ENCODE peak calls at places on chromosomes 3 and 15, in seven cellular contexts. U, B, Q, Z, V, X and S are unnamed samples.

GRCh38 chr3:100613721-100614390 is 4.5 kb downstream of the ADGRG7 start:
- DNase-seq in U (no peak), B (no peak), Q (no peak), Z (no peak), V (no peak), X (no peak), S (no peak)

GRCh38 chr3:16316396-16316795 is 51.4 kb downstream of the OXNAD1 start:
- DNase-seq in U (no peak), B (no peak), Q (no peak), Z (no peak), V (no peak), X (no peak), S (no peak)

GRCh38 chr3:192022412-192022811 is 561.4 kb downstream of the PYDC2 start:
- DNase-seq in U (no peak), B (no peak), Q (no peak), Z (no peak), V (no peak), X (no peak), S (no peak)

GRCh38 chr15:40090774-40091455 is 17.8 kb downstream of the BMF start:
- DNase-seq in U (no peak), B (no peak), Q (no peak), Z (peak), V (no peak), X (no peak), S (no peak)

GRCh38 chr15:70643783-70644125 is 119.6 kb downstream of the UACA start:
- DNase-seq in U (peak), B (no peak), Q (no peak), Z (no peak), V (no peak), X (no peak), S (no peak)

GRCh38 chr3:55042591-55042990 is 114.7 kb upstream of the LRTM1 start:
- DNase-seq in U (peak), B (no peak), Q (no peak), Z (no peak), V (no peak), X (no peak), S (no peak)

GRCh38 chr3:134378818-134379217 is 4.6 kb upstream of the AMOTL2 start:
- DNase-seq in U (no peak), B (no peak), Q (peak), Z (no peak), V (no peak), X (no peak), S (peak)

GRCh38 chr3:67109651-67110204 is 111.6 kb downstream of the KBTBD8 start:
- DNase-seq in U (peak), B (no peak), Q (peak), Z (no peak), V (peak), X (no peak), S (peak)

GRCh38 chr3:126087552-126088175 is 3.7 kb upstream of the SLC41A3 start:
- DNase-seq in U (no peak), B (no peak), Q (no peak), Z (no peak), V (no peak), X (no peak), S (no peak)

GRCh38 chr15:98650871-98651481 is 2.6 kb downstream of the IGF1R start:
- DNase-seq in U (no peak), B (no peak), Q (peak), Z (no peak), V (no peak), X (no peak), S (no peak)

GRCh38 chr3:196287066-196287404 is 491 bp downstream of the PCYT1A start:
- DNase-seq in U (no peak), B (peak), Q (peak), Z (peak), V (peak), X (no peak), S (no peak)

GRCh38 chr3:49296781-49297420 is 19.9 kb upstream of the C3orf62 start:
- DNase-seq in U (no peak), B (peak), Q (peak), Z (peak), V (no peak), X (no peak), S (no peak)

GRCh38 chr15:30953731-30954378 is 37.6 kb downstream of the MTMR10 start:
- DNase-seq in U (peak), B (peak), Q (peak), Z (no peak), V (no peak), X (no peak), S (no peak)

GRCh38 chr15:60912984-60913697 is 316.0 kb downstream of the RORA start:
- DNase-seq in U (no peak), B (no peak), Q (peak), Z (no peak), V (no peak), X (no peak), S (no peak)

GRCh38 chr3:101466465-101467309 is 46.3 kb downstream of the SENP7 start:
- DNase-seq in U (no peak), B (no peak), Q (no peak), Z (no peak), V (no peak), X (no peak), S (no peak)

GRCh38 chr3:8739757-8740508 is 6.3 kb downstream of the CAV3 start:
- DNase-seq in U (peak), B (no peak), Q (peak), Z (no peak), V (peak), X (no peak), S (no peak)

GRCh38 chr3:42804831-42805821 is 836 bp upstream of the HIGD1A start:
- DNase-seq in U (no peak), B (peak), Q (no peak), Z (peak), V (no peak), X (peak), S (no peak)

GRCh38 chr3:179000144-179000543 is 71.5 kb downstream of the ZMAT3 start:
- DNase-seq in U (no peak), B (no peak), Q (peak), Z (no peak), V (no peak), X (no peak), S (peak)

GRCh38 chr3:104273046-104273649 is 1093.6 kb upstream of the ALCAM start:
- DNase-seq in U (peak), B (no peak), Q (peak), Z (no peak), V (peak), X (no peak), S (peak)

GRCh38 chr3:2024713-2025112 is 74.0 kb upstream of the CNTN4 start:
- DNase-seq in U (no peak), B (no peak), Q (no peak), Z (no peak), V (no peak), X (no peak), S (no peak)

GRCh38 chr3:47409688-47410416 is 29.0 kb downstream of the PTPN23 start:
- DNase-seq in U (no peak), B (no peak), Q (no peak), Z (no peak), V (no peak), X (no peak), S (peak)

GRCh38 chr3:120879401-120879800 is 28.6 kb upstream of the STXBP5L start:
- DNase-seq in U (no peak), B (no peak), Q (no peak), Z (no peak), V (no peak), X (no peak), S (no peak)

GRCh38 chr3:139292933-139293664 is 50.7 kb upstream of the MRPS22 start:
- DNase-seq in U (peak), B (no peak), Q (no peak), Z (no peak), V (no peak), X (no peak), S (no peak)

GRCh38 chr3:7964899-7965298 is 536.7 kb upstream of the LMCD1 start:
- DNase-seq in U (no peak), B (no peak), Q (no peak), Z (no peak), V (no peak), X (no peak), S (no peak)

GRCh38 chr3:41075958-41076357 is 123.3 kb upstream of the CTNNB1 start:
- DNase-seq in U (no peak), B (peak), Q (no peak), Z (peak), V (no peak), X (no peak), S (no peak)
- TF ChIP-seq CTCF in U (no peak), B (no peak), Q (no peak), Z (no peak), V (no peak), X (no peak), S (no peak)

DNA sequence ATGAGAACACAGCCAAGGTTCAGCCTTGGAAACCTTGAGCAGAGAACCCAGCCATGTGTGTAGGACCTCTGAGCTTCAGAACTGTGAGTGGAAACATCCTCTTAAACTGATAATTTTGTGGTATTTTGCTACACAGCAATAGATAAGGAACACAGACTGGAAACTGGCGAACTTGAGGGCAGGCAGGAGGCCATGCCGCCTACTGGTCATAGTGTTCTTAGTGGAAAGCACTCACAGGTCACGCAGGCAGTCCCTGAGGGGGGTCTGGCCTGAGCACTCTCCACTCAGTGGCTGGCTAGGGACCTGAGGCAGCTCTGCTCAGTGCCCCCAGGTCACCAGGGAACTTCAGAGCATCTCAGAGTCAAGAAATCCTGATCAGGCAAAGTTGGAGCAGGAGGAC is 9.7 kb upstream of the XIRP1 start:
- DNase-seq in U (no peak), B (no peak), Q (no peak), Z (no peak), V (no peak), X (no peak), S (no peak)
- TF ChIP-seq CTCF in U (no peak), B (no peak), Q (no peak), Z (no peak), V (no peak), X (no peak), S (no peak)

DNA sequence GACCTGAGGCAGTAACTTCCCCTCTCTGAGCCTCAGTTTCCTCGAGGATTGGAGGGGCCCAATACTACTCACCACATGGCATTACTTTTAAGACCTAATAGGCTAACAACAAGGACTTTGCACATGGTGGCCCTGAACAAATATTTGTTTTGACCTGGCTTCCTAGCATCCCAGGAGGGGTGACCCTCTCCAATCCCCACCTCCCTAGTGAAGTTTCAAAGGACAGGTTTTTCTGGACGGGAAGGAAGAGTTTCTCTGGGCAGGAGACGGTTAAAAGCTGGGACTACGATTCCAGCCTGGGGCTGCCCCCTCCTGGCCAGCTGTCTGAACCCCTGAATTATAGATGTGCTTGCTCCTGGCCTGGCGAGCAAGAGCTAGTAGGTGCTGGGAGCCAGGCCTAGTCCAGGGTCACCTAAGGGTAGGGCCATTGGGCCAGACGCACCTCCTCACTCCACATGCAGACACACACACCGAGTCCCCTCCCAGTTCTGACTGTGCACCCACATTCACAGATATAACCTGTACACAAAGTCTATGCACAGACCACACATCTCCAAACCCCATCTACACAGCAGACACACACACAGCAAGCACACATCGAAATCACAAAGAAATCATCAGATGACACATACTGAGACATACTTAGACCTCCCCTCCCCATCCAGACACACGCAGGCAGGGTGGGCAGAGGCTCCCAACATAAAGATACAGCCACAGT is 2.7 kb upstream of the ISL2 start:
- DNase-seq in U (peak), B (no peak), Q (no peak), Z (no peak), V (no peak), X (no peak), S (peak)
- TF ChIP-seq CTCF in U (peak), B (no peak), Q (peak), Z (no peak), V (no peak), X (no peak), S (peak)

GRCh38 chr3:79019924-79020173 is 747.9 kb downstream of the ROBO1 start:
- DNase-seq in U (no peak), B (no peak), Q (no peak), Z (no peak), V (no peak), X (no peak), S (no peak)

GRCh38 chr3:79015854-79016253 is 751.9 kb downstream of the ROBO1 start:
- DNase-seq in U (no peak), B (no peak), Q (peak), Z (no peak), V (no peak), X (no peak), S (peak)

GRCh38 chr3:79019137-79019923 is 748.5 kb downstream of the ROBO1 start:
- DNase-seq in U (peak), B (peak), Q (peak), Z (peak), V (peak), X (peak), S (peak)

GRCh38 chr3:79016587-79017380 is 751.0 kb downstream of the ROBO1 start:
- DNase-seq in U (no peak), B (no peak), Q (no peak), Z (no peak), V (no peak), X (no peak), S (no peak)

GRCh38 chr3:79018671-79019136 is 749.1 kb downstream of the ROBO1 start:
- DNase-seq in U (peak), B (peak), Q (peak), Z (peak), V (peak), X (peak), S (peak)
- TF ChIP-seq CTCF in U (peak), B (no peak), Q (no peak), Z (no peak), V (peak), X (no peak), S (peak)